ENCODE peak calls at places on chromosomes 1 and 21, in six cellular contexts. H is heart left ventricle, Z is H1, C is right lobe of liver, A is IMR-90, D is stomach. E is an unnamed sample.

GRCh38 chr1:75188892-75189291 is 54.7 kb downstream of the LHX8 start:
- DNase-seq in A (no peak), H (no peak), Z (no peak), D (no peak), C (no peak), E (no peak)

GRCh38 chr1:156163712-156164464 is 10.5 kb downstream of the SEMA4A start:
- DNase-seq in H (no peak), D (no peak), A (no peak), C (no peak), Z (no peak), E (no peak)

GRCh38 chr1:81549588-81550127 is 251.1 kb upstream of the ADGRL2 start:
- DNase-seq in A (peak), Z (no peak), H (no peak), D (no peak), C (no peak), E (peak)

GRCh38 chr1:85707267-85707989 is 805 bp downstream of the ZNHIT6 start:
- DNase-seq in C (no peak), A (no peak), Z (no peak), D (no peak), H (no peak), E (no peak)

GRCh38 chr1:18009729-18010075 is 97.9 kb upstream of the IGSF21 start:
- DNase-seq in C (no peak), H (no peak), D (no peak), A (no peak), Z (no peak), E (no peak)

GRCh38 chr1:200905411-200906052 is 10.8 kb downstream of the INAVA start:
- DNase-seq in Z (no peak), D (no peak), C (no peak), H (no peak), A (no peak), E (no peak)

GRCh38 chr1:156877433-156877832 is 16.1 kb upstream of the PEAR1 start:
- DNase-seq in C (no peak), Z (no peak), A (no peak), D (no peak), H (no peak), E (no peak)

GRCh38 chr1:202023033-202023433 is 12.6 kb downstream of the ELF3 start:
- DNase-seq in Z (no peak), C (peak), H (no peak), D (peak), A (no peak), E (no peak)

GRCh38 chr1:192238421-192238820 is 78.4 kb upstream of the RGS21 start:
- DNase-seq in D (no peak), C (no peak), A (no peak), Z (no peak), H (no peak), E (no peak)

GRCh38 chr1:202007703-202008489 is 2.5 kb upstream of the ELF3 start:
- DNase-seq in D (peak), H (no peak), A (no peak), Z (peak), C (no peak), E (peak)

GRCh38 chr1:215005078-215005477 is 77.5 kb upstream of the KCNK2 start:
- DNase-seq in H (no peak), D (peak), A (peak), Z (no peak), C (no peak), E (no peak)

GRCh38 chr1:84348240-84348555 is 46.7 kb downstream of the SAMD13 start:
- DNase-seq in C (no peak), D (no peak), A (peak), Z (no peak), H (no peak), E (no peak)

GRCh38 chr1:223886516-223886921 is 40.8 kb upstream of the TP53BP2 start:
- DNase-seq in C (peak), A (no peak), Z (no peak), H (no peak), D (no peak), E (no peak)

GRCh38 chr1:20291621-20292020 is 946 bp downstream of the VWA5B1 start:
- DNase-seq in A (no peak), C (no peak), H (no peak), Z (no peak), D (no peak), E (no peak)

GRCh38 chr1:228905579-228905978 is 170.3 kb downstream of the RHOU start:
- DNase-seq in A (no peak), D (no peak), C (no peak), Z (no peak), H (no peak), E (no peak)

GRCh38 chr1:29473167-29473855 is 237.0 kb downstream of the PTPRU start:
- DNase-seq in H (no peak), A (no peak), D (peak), C (no peak), Z (no peak), E (no peak)

GRCh38 chr1:70455291-70455690 is 44.2 kb downstream of the CTH start:
- DNase-seq in Z (no peak), D (no peak), H (no peak), A (no peak), C (no peak), E (no peak)

GRCh38 chr1:29655945-29656866 is 419.9 kb downstream of the PTPRU start:
- DNase-seq in H (no peak), Z (no peak), C (no peak), A (peak), D (no peak), E (no peak)

GRCh38 chr1:33348676-33349080 is 27.8 kb upstream of the A3GALT2 start:
- DNase-seq in D (no peak), A (no peak), H (no peak), Z (no peak), C (no peak), E (no peak)

GRCh38 chr1:194068444-194069167 is 882.2 kb upstream of the B3GALT2 start:
- DNase-seq in Z (no peak), A (no peak), H (no peak), D (no peak), C (no peak), E (no peak)

GRCh38 chr21:33543505-33544129 is 779 bp downstream of the SON start:
- DNase-seq in C (peak), D (peak), H (peak), A (no peak), Z (no peak), E (no peak)

GRCh38 chr1:113279776-113280391 is 110.4 kb upstream of the MAGI3 start:
- DNase-seq in A (no peak), D (no peak), H (no peak), C (no peak), Z (no peak), E (no peak)

GRCh38 chr1:13513885-13514546 is at the start of gene LRRC38:
- DNase-seq in H (peak), A (no peak), Z (no peak), D (no peak), C (no peak), E (no peak)

GRCh38 chr1:87141556-87141955 is 187.1 kb upstream of the LMO4 start:
- DNase-seq in C (no peak), H (no peak), Z (no peak), A (no peak), D (no peak), E (no peak)

GRCh38 chr1:8858112-8858668 is 20.3 kb downstream of the ENO1 start:
- DNase-seq in C (no peak), D (peak), A (peak), Z (no peak), H (peak), E (peak)

GRCh38 chr1:81681570-81681969 is 119.2 kb upstream of the ADGRL2 start:
- DNase-seq in Z (no peak), A (peak), H (no peak), C (no peak), D (peak), E (no peak)

GRCh38 chr1:96487404-96487803 is 234.2 kb upstream of the PTBP2 start:
- DNase-seq in Z (no peak), D (no peak), H (no peak), A (peak), C (no peak), E (peak)

GRCh38 chr21:42039470-42039901 is 29.3 kb upstream of the ZBTB21 start:
- DNase-seq in Z (no peak), H (no peak), C (peak), A (peak), D (no peak), E (no peak)

GRCh38 chr1:98119793-98120192 is 199.0 kb upstream of the DPYD start:
- DNase-seq in Z (no peak), D (peak), A (peak), H (no peak), C (no peak), E (no peak)

GRCh38 chr1:78279051-78279450 is 211.7 kb upstream of the PTGFR start:
- DNase-seq in H (no peak), A (peak), D (no peak), Z (no peak), C (no peak), E (no peak)

DNA sequence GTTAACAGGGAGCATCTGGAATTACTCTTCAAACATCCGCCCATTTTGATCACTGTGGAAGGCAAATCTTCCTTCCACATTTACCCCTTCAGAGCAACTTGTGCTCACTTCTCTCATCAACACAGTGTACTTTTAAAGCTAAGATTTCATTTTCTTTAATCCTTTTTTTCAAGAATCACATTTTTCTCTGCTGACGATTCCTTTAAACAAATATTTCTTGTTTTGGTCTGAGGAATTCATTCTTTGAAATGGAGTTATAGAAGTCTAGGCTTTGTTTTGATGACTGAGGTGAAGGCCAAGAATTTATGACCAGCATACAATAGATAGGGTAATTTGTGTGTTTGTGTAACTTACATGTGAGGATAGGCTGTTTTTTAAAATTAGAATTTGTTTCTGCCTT is 25.6 kb downstream of the LRRC42 start:
- DNase-seq in Z (no peak), H (no peak), D (no peak), C (no peak), A (peak), E (no peak)
- TF ChIP-seq POLR2A in Z (no peak), H (no peak), D (no peak), C (no peak), A (no peak), E (no peak)

GRCh38 chr1:206609229-206609991 is 2.9 kb downstream of the EIF2D start:
- DNase-seq in A (no peak), Z (no peak), C (no peak), H (no peak), D (no peak), E (no peak)

GRCh38 chr1:206608108-206608698 is 4.1 kb downstream of the EIF2D start:
- DNase-seq in A (peak), Z (no peak), C (peak), D (peak), H (no peak), E (no peak)

GRCh38 chr1:206606867-206607266 is 5.4 kb downstream of the EIF2D start:
- DNase-seq in C (no peak), Z (no peak), H (no peak), A (peak), D (no peak), E (peak)

GRCh38 chr1:206612129-206612876 is at the start of gene EIF2D:
- DNase-seq in A (peak), Z (peak), H (peak), D (peak), C (peak), E (peak)
- TF ChIP-seq POLR2A in A (peak), Z (peak), H (no peak), D (no peak), C (peak), E (peak)

DNA sequence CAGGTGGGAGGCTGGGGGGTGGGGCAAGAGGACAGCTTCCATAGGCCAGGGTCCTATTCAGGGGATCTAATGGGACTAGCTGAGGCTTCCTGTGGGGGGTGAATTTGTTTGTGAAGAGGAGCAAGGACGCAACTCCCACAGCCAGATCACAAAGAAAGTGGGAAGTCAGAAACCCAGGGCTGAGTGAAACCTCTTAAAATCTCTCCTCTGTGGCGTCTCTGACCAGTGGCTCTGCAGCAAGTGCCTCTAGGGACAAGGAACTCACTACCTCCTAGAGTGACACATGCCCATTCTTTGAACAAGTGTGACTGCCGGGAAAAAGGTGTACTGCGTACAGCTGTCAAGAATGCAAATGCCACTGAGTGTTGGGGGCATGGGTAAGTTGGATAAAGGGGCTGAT is 187.9 kb downstream of the HIVEP3 start:
- DNase-seq in H (no peak), Z (no peak), D (no peak), C (no peak), A (no peak), E (no peak)
- TF ChIP-seq POLR2A in H (no peak), Z (no peak), D (no peak), C (no peak), A (no peak), E (no peak)

DNA sequence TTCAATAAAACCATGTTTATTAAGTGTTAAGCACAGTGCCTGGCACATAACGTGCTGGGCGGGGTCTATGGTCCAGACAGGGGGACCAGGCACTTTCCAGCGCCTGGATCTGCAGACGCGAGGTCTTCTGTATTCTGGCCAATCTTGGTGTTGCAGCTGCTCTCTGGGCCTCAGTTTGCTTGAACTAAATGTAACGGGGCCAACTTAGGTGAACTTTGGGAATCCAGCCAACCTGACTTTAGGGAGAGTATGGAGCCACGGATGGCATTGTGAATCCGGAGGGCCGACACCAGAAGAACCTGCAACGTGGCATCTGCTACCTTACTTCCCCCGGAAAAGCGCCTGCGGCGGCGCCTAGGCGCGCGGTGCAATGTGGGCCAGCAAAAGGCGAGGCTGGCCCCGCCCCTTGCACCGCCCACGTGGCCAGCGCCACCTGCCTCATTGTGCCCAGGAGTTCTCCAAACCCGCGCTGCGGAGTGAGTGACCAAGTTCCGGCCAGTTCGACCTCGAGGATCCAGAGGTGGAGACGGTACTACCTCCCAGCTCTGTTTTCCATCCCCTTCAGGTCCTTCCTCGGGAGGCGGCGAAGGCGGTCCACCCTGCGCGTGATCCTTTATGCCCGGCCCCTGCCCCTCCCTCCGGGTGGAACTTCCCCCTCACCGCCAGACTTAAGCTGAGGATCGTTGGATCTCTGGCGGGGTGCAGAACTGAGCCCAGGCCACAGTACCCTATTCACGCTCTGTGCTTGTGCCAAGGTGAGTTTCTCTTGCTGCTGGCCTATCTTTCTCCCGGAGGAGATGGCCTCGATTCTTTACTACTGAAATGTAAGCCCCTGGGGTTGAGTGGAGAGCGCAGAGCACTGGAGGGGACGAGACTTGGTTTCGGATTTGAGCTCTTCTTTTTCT is at the start of gene AKR1A1:
- DNase-seq in H (peak), D (peak), Z (peak), A (peak), C (peak), E (peak)
- TF ChIP-seq POLR2A in H (no peak), D (no peak), Z (peak), A (peak), C (peak), E (peak)

DNA sequence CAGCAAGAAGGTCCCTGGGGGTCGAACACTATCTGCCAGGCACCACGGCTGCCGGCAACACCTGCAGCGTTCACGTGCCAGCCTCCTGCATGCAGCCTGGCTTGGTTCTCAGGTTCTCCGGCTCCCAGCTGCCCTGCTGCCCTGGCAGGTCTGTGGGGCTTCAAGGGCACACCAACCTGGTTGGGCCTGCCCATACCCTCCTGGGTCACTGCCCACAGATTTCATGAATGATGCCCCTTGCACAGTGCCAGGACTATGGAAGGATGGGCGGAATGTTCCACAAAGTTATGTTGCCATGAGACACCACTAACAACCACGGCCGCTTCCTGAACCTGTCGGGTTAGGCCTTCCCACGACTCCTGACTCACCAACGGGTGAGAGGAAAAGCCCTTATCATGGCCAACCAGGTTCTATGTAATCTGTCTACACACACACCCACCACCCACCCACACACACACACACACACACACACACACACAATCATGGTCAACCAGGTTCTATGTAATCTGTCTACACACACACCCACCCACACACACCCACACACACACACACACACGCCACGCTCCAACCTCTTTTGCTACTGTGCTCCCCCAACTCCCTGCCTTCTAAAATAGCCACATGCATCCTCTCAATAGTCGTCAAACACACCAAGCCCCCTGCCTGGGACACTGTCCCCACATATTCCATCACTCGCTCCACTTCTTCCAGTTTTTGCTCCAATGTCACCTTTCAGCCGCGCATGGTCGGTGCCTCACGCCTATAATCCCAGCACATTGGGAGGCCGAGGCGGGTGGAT is 32.2 kb downstream of the HSPG2 start:
- DNase-seq in Z (no peak), D (peak), C (no peak), H (peak), A (peak), E (peak)
- TF ChIP-seq POLR2A in Z (no peak), D (no peak), C (no peak), H (no peak), A (no peak), E (no peak)